ENCODE peak calls at places on chromosomes 2 and 18, in four cellular contexts. P is H7; I is effector CD4-positive, alpha-beta T cell; J is activated T-cell treated with anti-CD3 and anti-CD28 coated beads for 1 hour. O is an unnamed sample.

GRCh38 chr18:48929951-48930713 is 20.6 kb downstream of the SMAD7 start:
- DNase-seq in P (peak), I (no peak), J (no peak), O (no peak)

GRCh38 chr2:127153691-127154158 is 46.8 kb upstream of the BIN1 start:
- DNase-seq in P (no peak), I (no peak), J (no peak), O (no peak)

GRCh38 chr18:31197676-31198075 is 35.0 kb upstream of the DSC1 start:
- DNase-seq in P (no peak), I (no peak), J (no peak), O (no peak)

GRCh38 chr2:39696838-39697237 is 31.1 kb downstream of the TMEM178A start:
- DNase-seq in P (no peak), I (no peak), J (no peak), O (no peak)

GRCh38 chr2:143458258-143458954 is 329.2 kb downstream of the ARHGAP15 start:
- DNase-seq in P (no peak), I (no peak), J (no peak), O (no peak)

GRCh38 chr2:149827585-149828156 is 240.1 kb upstream of the MMADHC start:
- DNase-seq in P (no peak), I (no peak), J (no peak), O (no peak)

GRCh38 chr2:170162261-170162612 is 15.7 kb upstream of the MYO3B start:
- DNase-seq in P (no peak), I (no peak), J (no peak), O (no peak)

GRCh38 chr2:160321025-160321424 is 121.0 kb upstream of the ITGB6 start:
- DNase-seq in P (no peak), I (no peak), J (no peak), O (no peak)

GRCh38 chr2:181058378-181059269 is 78.2 kb downstream of the UBE2E3 start:
- DNase-seq in P (no peak), I (peak), J (peak), O (no peak)

GRCh38 chr2:170396799-170397459 is 219.0 kb downstream of the MYO3B start:
- DNase-seq in P (no peak), I (no peak), J (no peak), O (no peak)

GRCh38 chr2:132477436-132477835 is 60.8 kb downstream of the GPR39 start:
- DNase-seq in P (no peak), I (no peak), J (no peak), O (no peak)

GRCh38 chr2:54040685-54041084 is 69.9 kb upstream of the PSME4 start:
- DNase-seq in P (no peak), I (no peak), J (no peak), O (no peak)

GRCh38 chr2:126658910-126659613 is 3.1 kb downstream of the GYPC start:
- DNase-seq in P (peak), I (no peak), J (no peak), O (peak)

GRCh38 chr18:32326450-32327309 is 136.8 kb downstream of the MEP1B start:
- DNase-seq in P (peak), I (no peak), J (no peak), O (no peak)

GRCh38 chr2:240467149-240467642 is 31.7 kb downstream of the GPC1 start:
- DNase-seq in P (no peak), I (no peak), J (no peak), O (no peak)

GRCh38 chr2:101329026-101329425 is 20.5 kb upstream of the RNF149 start:
- DNase-seq in P (no peak), I (no peak), J (no peak), O (no peak)

GRCh38 chr2:75456825-75457224 is 103.9 kb downstream of the EVA1A start:
- DNase-seq in P (peak), I (no peak), J (no peak), O (no peak)

GRCh38 chr2:149290662-149291061 is 39.7 kb upstream of the LYPD6 start:
- DNase-seq in P (no peak), I (no peak), J (no peak), O (no peak)

GRCh38 chr2:128746356-128746755 is 427.7 kb upstream of the HS6ST1 start:
- DNase-seq in P (no peak), I (no peak), J (no peak), O (no peak)

GRCh38 chr18:68362907-68363306 is 352.0 kb downstream of the TMX3 start:
- DNase-seq in P (no peak), I (no peak), J (no peak), O (no peak)

GRCh38 chr2:19360881-19361321 is 2.5 kb upstream of the OSR1 start:
- DNase-seq in P (no peak), I (no peak), J (no peak), O (no peak)

GRCh38 chr2:63257473-63257872 is 206.8 kb downstream of the OTX1 start:
- DNase-seq in P (no peak), I (no peak), J (no peak), O (no peak)

O was measured in effector CD8-positive, alpha-beta T cell.